ENCODE peak calls at places on chromosomes 3 and 15, in five cellular contexts. One of them, this sample, is unnamed.

GRCh38 chr3:124669470-124669869 is 60.8 kb upstream of the UMPS start:
- DNase-seq in ACHN: peak; percentile 36
- DNase-seq in T-helper 1 cell: no peak
- DNase-seq in CD4-positive, alpha-beta T cell: no peak
- DNase-seq in stimulated activated CD4-positive, alpha-beta T cell treated with anti-CD3 and anti-CD28 coated beads, Interleukin-4, amount 100 ng/mL, for 1 hour: no peak
- DNase-seq in this sample: peak; percentile 16

GRCh38 chr3:50520849-50521248 is 17.4 kb upstream of the CACNA2D2 start:
- DNase-seq in ACHN: no peak
- DNase-seq in T-helper 1 cell: no peak
- DNase-seq in CD4-positive, alpha-beta T cell: no peak
- DNase-seq in stimulated activated CD4-positive, alpha-beta T cell treated with anti-CD3 and anti-CD28 coated beads, Interleukin-4, amount 100 ng/mL, for 1 hour: no peak
- DNase-seq in this sample: no peak

GRCh38 chr3:37949866-37950265 is 40.7 kb upstream of the VILL start:
- DNase-seq in ACHN: no peak
- DNase-seq in T-helper 1 cell: no peak
- DNase-seq in CD4-positive, alpha-beta T cell: no peak
- DNase-seq in stimulated activated CD4-positive, alpha-beta T cell treated with anti-CD3 and anti-CD28 coated beads, Interleukin-4, amount 100 ng/mL, for 1 hour: no peak
- DNase-seq in this sample: no peak

GRCh38 chr15:62549345-62549970 is 384.4 kb upstream of the C2CD4B start:
- DNase-seq in ACHN: peak; percentile 50
- DNase-seq in T-helper 1 cell: no peak
- DNase-seq in CD4-positive, alpha-beta T cell: no peak
- DNase-seq in stimulated activated CD4-positive, alpha-beta T cell treated with anti-CD3 and anti-CD28 coated beads, Interleukin-4, amount 100 ng/mL, for 1 hour: no peak
- DNase-seq in this sample: peak; percentile 62

GRCh38 chr15:81749667-81750360 is 296.0 kb downstream of the MEX3B start:
- DNase-seq in ACHN: no peak
- DNase-seq in T-helper 1 cell: no peak
- DNase-seq in CD4-positive, alpha-beta T cell: no peak
- DNase-seq in stimulated activated CD4-positive, alpha-beta T cell treated with anti-CD3 and anti-CD28 coated beads, Interleukin-4, amount 100 ng/mL, for 1 hour: no peak
- DNase-seq in this sample: no peak

GRCh38 chr15:60865507-60865906 is 363.6 kb downstream of the RORA start:
- DNase-seq in ACHN: no peak
- DNase-seq in T-helper 1 cell: no peak
- DNase-seq in CD4-positive, alpha-beta T cell: no peak
- DNase-seq in stimulated activated CD4-positive, alpha-beta T cell treated with anti-CD3 and anti-CD28 coated beads, Interleukin-4, amount 100 ng/mL, for 1 hour: no peak
- DNase-seq in this sample: no peak

GRCh38 chr3:122795674-122795969 is 753 bp downstream of the SLC49A4 start:
- DNase-seq in ACHN: no peak
- DNase-seq in T-helper 1 cell: no peak
- DNase-seq in CD4-positive, alpha-beta T cell: no peak
- DNase-seq in stimulated activated CD4-positive, alpha-beta T cell treated with anti-CD3 and anti-CD28 coated beads, Interleukin-4, amount 100 ng/mL, for 1 hour: no peak
- DNase-seq in this sample: no peak

GRCh38 chr3:23452408-23452807 is 249.3 kb downstream of the UBE2E2 start:
- DNase-seq in ACHN: no peak
- DNase-seq in T-helper 1 cell: no peak
- DNase-seq in CD4-positive, alpha-beta T cell: no peak
- DNase-seq in stimulated activated CD4-positive, alpha-beta T cell treated with anti-CD3 and anti-CD28 coated beads, Interleukin-4, amount 100 ng/mL, for 1 hour: no peak
- DNase-seq in this sample: no peak

GRCh38 chr3:187520027-187520945 is 149.9 kb downstream of the SST start:
- DNase-seq in ACHN: no peak
- DNase-seq in T-helper 1 cell: no peak
- DNase-seq in CD4-positive, alpha-beta T cell: no peak
- DNase-seq in stimulated activated CD4-positive, alpha-beta T cell treated with anti-CD3 and anti-CD28 coated beads, Interleukin-4, amount 100 ng/mL, for 1 hour: no peak
- DNase-seq in this sample: no peak

GRCh38 chr3:139032326-139033002 is 11.7 kb upstream of the PRR23B start:
- DNase-seq in ACHN: no peak
- DNase-seq in T-helper 1 cell: no peak
- DNase-seq in CD4-positive, alpha-beta T cell: no peak
- DNase-seq in stimulated activated CD4-positive, alpha-beta T cell treated with anti-CD3 and anti-CD28 coated beads, Interleukin-4, amount 100 ng/mL, for 1 hour: no peak
- DNase-seq in this sample: no peak

GRCh38 chr3:94009612-94010011 is 18.8 kb downstream of the STX19 start:
- DNase-seq in ACHN: no peak
- DNase-seq in T-helper 1 cell: no peak
- DNase-seq in CD4-positive, alpha-beta T cell: no peak
- DNase-seq in stimulated activated CD4-positive, alpha-beta T cell treated with anti-CD3 and anti-CD28 coated beads, Interleukin-4, amount 100 ng/mL, for 1 hour: no peak
- DNase-seq in this sample: peak; percentile 3

GRCh38 chr3:134315286-134316106 is 58.8 kb downstream of the AMOTL2 start:
- DNase-seq in ACHN: peak; percentile 54
- DNase-seq in T-helper 1 cell: no peak
- DNase-seq in CD4-positive, alpha-beta T cell: no peak
- DNase-seq in stimulated activated CD4-positive, alpha-beta T cell treated with anti-CD3 and anti-CD28 coated beads, Interleukin-4, amount 100 ng/mL, for 1 hour: no peak
- DNase-seq in this sample: peak; percentile 79

GRCh38 chr3:65796676-65797075 is 242.0 kb downstream of the MAGI1 start:
- DNase-seq in ACHN: no peak
- DNase-seq in T-helper 1 cell: no peak
- DNase-seq in CD4-positive, alpha-beta T cell: no peak
- DNase-seq in stimulated activated CD4-positive, alpha-beta T cell treated with anti-CD3 and anti-CD28 coated beads, Interleukin-4, amount 100 ng/mL, for 1 hour: no peak
- DNase-seq in this sample: no peak

GRCh38 chr3:55567615-55568014 is 80.5 kb upstream of the WNT5A start:
- DNase-seq in ACHN: no peak
- DNase-seq in T-helper 1 cell: no peak
- DNase-seq in CD4-positive, alpha-beta T cell: no peak
- DNase-seq in stimulated activated CD4-positive, alpha-beta T cell treated with anti-CD3 and anti-CD28 coated beads, Interleukin-4, amount 100 ng/mL, for 1 hour: no peak
- DNase-seq in this sample: peak; percentile 84

GRCh38 chr3:45123030-45123429 is 23.1 kb downstream of the CDCP1 start:
- DNase-seq in ACHN: peak; percentile 88
- DNase-seq in T-helper 1 cell: no peak
- DNase-seq in CD4-positive, alpha-beta T cell: no peak
- DNase-seq in stimulated activated CD4-positive, alpha-beta T cell treated with anti-CD3 and anti-CD28 coated beads, Interleukin-4, amount 100 ng/mL, for 1 hour: no peak
- DNase-seq in this sample: peak; percentile 97

GRCh38 chr3:69079269-69080159 is 651 bp downstream of the UBA3 start:
- DNase-seq in ACHN: no peak
- DNase-seq in T-helper 1 cell: no peak
- DNase-seq in CD4-positive, alpha-beta T cell: peak; percentile 23
- DNase-seq in stimulated activated CD4-positive, alpha-beta T cell treated with anti-CD3 and anti-CD28 coated beads, Interleukin-4, amount 100 ng/mL, for 1 hour: no peak
- DNase-seq in this sample: peak; percentile 10

GRCh38 chr3:14506626-14507344 is 33.4 kb downstream of the GRIP2 start:
- DNase-seq in ACHN: no peak
- DNase-seq in T-helper 1 cell: no peak
- DNase-seq in CD4-positive, alpha-beta T cell: no peak
- DNase-seq in stimulated activated CD4-positive, alpha-beta T cell treated with anti-CD3 and anti-CD28 coated beads, Interleukin-4, amount 100 ng/mL, for 1 hour: no peak
- DNase-seq in this sample: no peak

GRCh38 chr3:174423936-174424335 is 435.2 kb upstream of the NAALADL2 start:
- DNase-seq in ACHN: no peak
- DNase-seq in T-helper 1 cell: no peak
- DNase-seq in CD4-positive, alpha-beta T cell: no peak
- DNase-seq in stimulated activated CD4-positive, alpha-beta T cell treated with anti-CD3 and anti-CD28 coated beads, Interleukin-4, amount 100 ng/mL, for 1 hour: no peak
- DNase-seq in this sample: peak; percentile 15

GRCh38 chr15:74856537-74856936 is 13.6 kb upstream of the ULK3 start:
- DNase-seq in ACHN: no peak
- DNase-seq in T-helper 1 cell: no peak
- DNase-seq in CD4-positive, alpha-beta T cell: no peak
- DNase-seq in stimulated activated CD4-positive, alpha-beta T cell treated with anti-CD3 and anti-CD28 coated beads, Interleukin-4, amount 100 ng/mL, for 1 hour: no peak
- DNase-seq in this sample: no peak

GRCh38 chr15:100769043-100769974 is 110.3 kb upstream of the ALDH1A3 start:
- DNase-seq in ACHN: no peak
- DNase-seq in T-helper 1 cell: no peak
- DNase-seq in CD4-positive, alpha-beta T cell: no peak
- DNase-seq in stimulated activated CD4-positive, alpha-beta T cell treated with anti-CD3 and anti-CD28 coated beads, Interleukin-4, amount 100 ng/mL, for 1 hour: no peak
- DNase-seq in this sample: no peak

GRCh38 chr15:74167891-74168331 is 5.6 kb upstream of the ISLR start:
- DNase-seq in ACHN: no peak
- DNase-seq in T-helper 1 cell: no peak
- DNase-seq in CD4-positive, alpha-beta T cell: no peak
- DNase-seq in stimulated activated CD4-positive, alpha-beta T cell treated with anti-CD3 and anti-CD28 coated beads, Interleukin-4, amount 100 ng/mL, for 1 hour: no peak
- DNase-seq in this sample: no peak

GRCh38 chr15:28911295-28911979 is 25.7 kb downstream of the APBA2 start:
- DNase-seq in ACHN: no peak
- DNase-seq in T-helper 1 cell: no peak
- DNase-seq in CD4-positive, alpha-beta T cell: no peak
- DNase-seq in stimulated activated CD4-positive, alpha-beta T cell treated with anti-CD3 and anti-CD28 coated beads, Interleukin-4, amount 100 ng/mL, for 1 hour: no peak
- DNase-seq in this sample: no peak

GRCh38 chr3:27094721-27095120 is 274.5 kb downstream of the NEK10 start:
- DNase-seq in ACHN: no peak
- DNase-seq in T-helper 1 cell: no peak
- DNase-seq in CD4-positive, alpha-beta T cell: no peak
- DNase-seq in stimulated activated CD4-positive, alpha-beta T cell treated with anti-CD3 and anti-CD28 coated beads, Interleukin-4, amount 100 ng/mL, for 1 hour: no peak
- DNase-seq in this sample: no peak

GRCh38 chr3:63349583-63350177 is 71.6 kb downstream of the SYNPR start:
- DNase-seq in ACHN: peak; percentile 63
- DNase-seq in T-helper 1 cell: peak; percentile 3
- DNase-seq in CD4-positive, alpha-beta T cell: no peak
- DNase-seq in stimulated activated CD4-positive, alpha-beta T cell treated with anti-CD3 and anti-CD28 coated beads, Interleukin-4, amount 100 ng/mL, for 1 hour: peak; percentile 6
- DNase-seq in this sample: peak; percentile 71

GRCh38 chr3:134007819-134008218 is 21.9 kb downstream of the SLCO2A1 start:
- DNase-seq in ACHN: no peak
- DNase-seq in T-helper 1 cell: no peak
- DNase-seq in CD4-positive, alpha-beta T cell: no peak
- DNase-seq in stimulated activated CD4-positive, alpha-beta T cell treated with anti-CD3 and anti-CD28 coated beads, Interleukin-4, amount 100 ng/mL, for 1 hour: no peak
- DNase-seq in this sample: peak; percentile 25

GRCh38 chr3:124315215-124316033 is 323.5 kb upstream of the ROPN1 start:
- DNase-seq in ACHN: peak; percentile 80
- DNase-seq in T-helper 1 cell: no peak
- DNase-seq in CD4-positive, alpha-beta T cell: no peak
- DNase-seq in stimulated activated CD4-positive, alpha-beta T cell treated with anti-CD3 and anti-CD28 coated beads, Interleukin-4, amount 100 ng/mL, for 1 hour: no peak
- DNase-seq in this sample: peak; percentile 82

GRCh38 chr3:52053307-52054304 is 2.8 kb downstream of the DUSP7 start:
- DNase-seq in ACHN: peak; percentile 10
- DNase-seq in T-helper 1 cell: peak; percentile 11
- DNase-seq in CD4-positive, alpha-beta T cell: peak; percentile 30
- DNase-seq in stimulated activated CD4-positive, alpha-beta T cell treated with anti-CD3 and anti-CD28 coated beads, Interleukin-4, amount 100 ng/mL, for 1 hour: peak; percentile 58
- DNase-seq in this sample: peak; percentile 35

GRCh38 chr3:40598338-40598737 is 73.6 kb downstream of the ZNF621 start:
- DNase-seq in ACHN: no peak
- DNase-seq in T-helper 1 cell: no peak
- DNase-seq in CD4-positive, alpha-beta T cell: no peak
- DNase-seq in stimulated activated CD4-positive, alpha-beta T cell treated with anti-CD3 and anti-CD28 coated beads, Interleukin-4, amount 100 ng/mL, for 1 hour: no peak
- DNase-seq in this sample: no peak